ENCODE peak calls at places on chromosome 14, in seven cellular contexts. One of them, this sample, is unnamed.

GRCh38 chr14:103533999-103534575 is 5.1 kb downstream of the TRMT61A start:
- DNase-seq in ovary: no peak
- DNase-seq in GM23248: no peak
- DNase-seq in brain microvascular endothelial cell: no peak
- DNase-seq in fibroblast of lung: no peak
- DNase-seq in CD8-positive, alpha-beta T cell: no peak
- DNase-seq in GM06990: no peak
- DNase-seq in this sample: no peak

GRCh38 chr14:50045039-50045711 is 71.2 kb downstream of the VCPKMT start:
- DNase-seq in brain microvascular endothelial cell: peak; percentile 50
- DNase-seq in CD8-positive, alpha-beta T cell: peak; percentile 67
- DNase-seq in fibroblast of lung: peak; percentile 84
- DNase-seq in ovary: no peak
- DNase-seq in GM06990: peak; percentile 67
- DNase-seq in GM23248: peak; percentile 90
- DNase-seq in this sample: no peak

GRCh38 chr14:104788533-104788818 is 7.1 kb downstream of the AKT1 start:
- DNase-seq in brain microvascular endothelial cell: no peak
- DNase-seq in CD8-positive, alpha-beta T cell: no peak
- DNase-seq in GM06990: no peak
- DNase-seq in fibroblast of lung: no peak
- DNase-seq in GM23248: no peak
- DNase-seq in ovary: no peak
- DNase-seq in this sample: no peak

GRCh38 chr14:100018482-100018881 is 46.7 kb upstream of the EVL start:
- DNase-seq in CD8-positive, alpha-beta T cell: no peak
- DNase-seq in ovary: no peak
- DNase-seq in GM23248: no peak
- DNase-seq in brain microvascular endothelial cell: no peak
- DNase-seq in fibroblast of lung: peak; percentile 37
- DNase-seq in GM06990: no peak
- DNase-seq in this sample: no peak

GRCh38 chr14:104203071-104203425 is 64.7 kb downstream of the KIF26A start:
- DNase-seq in brain microvascular endothelial cell: no peak
- DNase-seq in GM06990: no peak
- DNase-seq in fibroblast of lung: no peak
- DNase-seq in GM23248: no peak
- DNase-seq in ovary: no peak
- DNase-seq in CD8-positive, alpha-beta T cell: no peak
- DNase-seq in this sample: no peak

GRCh38 chr14:61620130-61620946 is 75.0 kb upstream of the HIF1A start:
- DNase-seq in ovary: no peak
- DNase-seq in GM23248: peak; percentile 95
- DNase-seq in fibroblast of lung: peak; percentile 96
- DNase-seq in CD8-positive, alpha-beta T cell: no peak
- DNase-seq in brain microvascular endothelial cell: peak; percentile 57
- DNase-seq in GM06990: no peak
- DNase-seq in this sample: no peak

GRCh38 chr14:91223028-91223783 is 21.3 kb downstream of the GPR68 start:
- DNase-seq in brain microvascular endothelial cell: no peak
- DNase-seq in fibroblast of lung: no peak
- DNase-seq in GM23248: no peak
- DNase-seq in ovary: no peak
- DNase-seq in GM06990: no peak
- DNase-seq in CD8-positive, alpha-beta T cell: no peak
- DNase-seq in this sample: no peak

GRCh38 chr14:70281938-70282337 is 77.5 kb downstream of the COX16 start:
- DNase-seq in CD8-positive, alpha-beta T cell: no peak
- DNase-seq in brain microvascular endothelial cell: no peak
- DNase-seq in ovary: no peak
- DNase-seq in GM23248: no peak
- DNase-seq in GM06990: no peak
- DNase-seq in fibroblast of lung: no peak
- DNase-seq in this sample: no peak

GRCh38 chr14:105028251-105028927 is 7.5 kb upstream of the CDCA4 start:
- DNase-seq in GM23248: peak; percentile 54
- DNase-seq in brain microvascular endothelial cell: no peak
- DNase-seq in fibroblast of lung: peak; percentile 60
- DNase-seq in GM06990: no peak
- DNase-seq in CD8-positive, alpha-beta T cell: no peak
- DNase-seq in ovary: no peak
- DNase-seq in this sample: no peak

GRCh38 chr14:99288948-99289347 is 17.0 kb upstream of the BCL11B start:
- DNase-seq in brain microvascular endothelial cell: no peak
- DNase-seq in ovary: no peak
- DNase-seq in fibroblast of lung: no peak
- DNase-seq in GM23248: no peak
- DNase-seq in CD8-positive, alpha-beta T cell: no peak
- DNase-seq in GM06990: no peak
- DNase-seq in this sample: no peak

GRCh38 chr14:65239897-65240296 is 137.6 kb upstream of the MAX start:
- DNase-seq in brain microvascular endothelial cell: no peak
- DNase-seq in GM23248: no peak
- DNase-seq in CD8-positive, alpha-beta T cell: no peak
- DNase-seq in GM06990: no peak
- DNase-seq in ovary: no peak
- DNase-seq in fibroblast of lung: no peak
- DNase-seq in this sample: no peak

GRCh38 chr14:33477752-33478151 is 473.1 kb downstream of the EGLN3 start:
- DNase-seq in brain microvascular endothelial cell: no peak
- DNase-seq in GM23248: no peak
- DNase-seq in CD8-positive, alpha-beta T cell: no peak
- DNase-seq in GM06990: no peak
- DNase-seq in ovary: no peak
- DNase-seq in fibroblast of lung: peak; percentile 37
- DNase-seq in this sample: no peak

GRCh38 chr14:92690171-92691011 is 58.0 kb downstream of the LGMN start:
- DNase-seq in brain microvascular endothelial cell: peak; percentile 53
- DNase-seq in fibroblast of lung: peak; percentile 61
- DNase-seq in CD8-positive, alpha-beta T cell: no peak
- DNase-seq in ovary: no peak
- DNase-seq in GM23248: peak; percentile 74
- DNase-seq in GM06990: no peak
- DNase-seq in this sample: no peak

GRCh38 chr14:92686411-92686762 is 62.0 kb downstream of the LGMN start:
- DNase-seq in brain microvascular endothelial cell: no peak
- DNase-seq in CD8-positive, alpha-beta T cell: no peak
- DNase-seq in ovary: no peak
- DNase-seq in fibroblast of lung: no peak
- DNase-seq in GM23248: no peak
- DNase-seq in GM06990: no peak
- DNase-seq in this sample: no peak

GRCh38 chr14:92687681-92688433 is 60.6 kb downstream of the LGMN start:
- DNase-seq in GM06990: no peak
- DNase-seq in CD8-positive, alpha-beta T cell: no peak
- DNase-seq in brain microvascular endothelial cell: no peak
- DNase-seq in ovary: peak; percentile 16
- DNase-seq in GM23248: no peak
- DNase-seq in fibroblast of lung: peak; percentile 52
- DNase-seq in this sample: no peak

GRCh38 chr14:92686763-92687427 is 61.5 kb downstream of the LGMN start:
- DNase-seq in GM06990: peak; percentile 63
- DNase-seq in ovary: peak; percentile 68
- DNase-seq in CD8-positive, alpha-beta T cell: peak; percentile 40
- DNase-seq in fibroblast of lung: peak; percentile 59
- DNase-seq in brain microvascular endothelial cell: peak; percentile 51
- DNase-seq in GM23248: peak; percentile 83
- DNase-seq in this sample: no peak

DNA sequence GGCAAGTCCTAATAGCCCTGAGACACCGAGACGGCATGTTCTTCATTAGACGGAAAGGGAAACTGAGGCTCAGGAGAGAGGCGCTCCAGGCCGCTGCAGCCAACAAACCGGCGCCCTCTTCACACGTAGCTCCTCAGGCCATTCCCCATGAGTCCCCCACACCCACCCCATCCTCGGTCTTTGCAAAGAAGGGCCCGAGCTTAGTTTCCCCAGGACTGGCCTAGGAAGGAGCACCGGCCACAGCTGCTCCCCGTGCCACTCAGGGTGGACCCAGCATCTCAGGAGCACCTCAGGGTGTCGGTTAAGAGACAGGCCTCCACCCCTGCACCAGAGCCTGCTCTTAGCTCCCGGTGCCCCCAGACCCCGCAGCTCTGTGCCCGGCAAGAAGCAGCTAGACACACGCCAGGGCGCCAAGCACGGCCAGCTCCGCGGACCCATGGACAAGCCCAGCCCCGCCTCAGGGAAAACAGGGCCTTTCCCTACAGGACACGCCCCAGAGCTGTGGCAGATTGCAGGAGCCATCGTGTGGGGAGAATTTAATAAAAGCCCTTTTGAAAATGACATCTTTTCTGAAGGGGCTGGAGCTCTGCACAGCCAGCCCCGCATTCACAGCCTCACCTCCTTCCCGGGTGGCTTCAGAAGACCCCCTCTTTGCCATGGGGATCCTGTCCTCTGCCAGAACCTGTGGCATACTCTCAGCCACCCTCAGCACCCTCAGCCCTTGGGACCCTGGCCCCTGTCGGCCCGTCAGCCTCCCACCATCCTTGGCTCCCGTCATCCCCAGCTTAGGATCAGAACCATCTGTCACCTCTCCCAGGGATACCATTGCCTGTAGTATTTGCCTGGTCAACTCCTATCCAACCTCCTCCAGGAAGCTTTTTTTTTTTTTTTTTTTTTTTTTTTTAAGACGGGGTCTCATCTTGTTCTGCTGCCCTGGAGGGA is 59.7 kb downstream of the LGMN start:
- DNase-seq in GM06990: no peak
- DNase-seq in fibroblast of lung: no peak
- DNase-seq in brain microvascular endothelial cell: no peak
- DNase-seq in GM23248: no peak
- DNase-seq in ovary: no peak
- DNase-seq in CD8-positive, alpha-beta T cell: no peak
- DNase-seq in this sample: no peak
- H3K4me3 ChIP-seq in GM06990: no peak overlapping the region
- H3K4me3 ChIP-seq in fibroblast of lung: no peak overlapping the region
- H3K4me3 ChIP-seq in brain microvascular endothelial cell: no peak overlapping the region
- H3K4me3 ChIP-seq in GM23248: no peak overlapping the region
- H3K4me3 ChIP-seq in ovary: no peak overlapping the region
- H3K4me3 ChIP-seq in CD8-positive, alpha-beta T cell: no peak overlapping the region
- H3K4me3 ChIP-seq in this sample: no peak overlapping the region

GRCh38 chr14:93329965-93330608 is 2.7 kb downstream of the BTBD7 start:
- DNase-seq in GM23248: no peak
- DNase-seq in GM06990: no peak
- DNase-seq in fibroblast of lung: no peak
- DNase-seq in ovary: no peak
- DNase-seq in brain microvascular endothelial cell: no peak
- DNase-seq in CD8-positive, alpha-beta T cell: no peak
- DNase-seq in this sample: peak; percentile 56

GRCh38 chr14:93328546-93328945 is 4.3 kb downstream of the BTBD7 start:
- DNase-seq in ovary: no peak
- DNase-seq in GM23248: no peak
- DNase-seq in CD8-positive, alpha-beta T cell: no peak
- DNase-seq in GM06990: no peak
- DNase-seq in fibroblast of lung: no peak
- DNase-seq in brain microvascular endothelial cell: no peak
- DNase-seq in this sample: no peak

GRCh38 chr14:93331375-93332031 is 1.3 kb downstream of the BTBD7 start:
- DNase-seq in CD8-positive, alpha-beta T cell: no peak
- DNase-seq in brain microvascular endothelial cell: no peak
- DNase-seq in fibroblast of lung: no peak
- DNase-seq in ovary: no peak
- DNase-seq in GM23248: peak; percentile 26
- DNase-seq in GM06990: no peak
- DNase-seq in this sample: no peak

GRCh38 chr14:93332032-93332852 is 594 bp downstream of the BTBD7 start:
- DNase-seq in brain microvascular endothelial cell: no peak
- DNase-seq in fibroblast of lung: peak; percentile 63
- DNase-seq in GM06990: peak; percentile 73
- DNase-seq in GM23248: peak; percentile 72
- DNase-seq in ovary: no peak
- DNase-seq in CD8-positive, alpha-beta T cell: peak; percentile 9
- DNase-seq in this sample: no peak

GRCh38 chr14:93330609-93331000 is 2.2 kb downstream of the BTBD7 start:
- DNase-seq in CD8-positive, alpha-beta T cell: no peak
- DNase-seq in ovary: no peak
- DNase-seq in fibroblast of lung: no peak
- DNase-seq in brain microvascular endothelial cell: no peak
- DNase-seq in GM06990: no peak
- DNase-seq in GM23248: no peak
- DNase-seq in this sample: no peak
- H3K36me3 ChIP-seq in CD8-positive, alpha-beta T cell: no peaks in the 10 kb centered on the region
- H3K36me3 ChIP-seq in ovary: no peaks in the 10 kb centered on the region
- H3K36me3 ChIP-seq in fibroblast of lung: no peaks in the 10 kb centered on the region
- H3K36me3 ChIP-seq in brain microvascular endothelial cell: no peaks in the 10 kb centered on the region
- H3K36me3 ChIP-seq in GM06990: no peaks in the 10 kb centered on the region
- H3K36me3 ChIP-seq in GM23248: no peaks in the 10 kb centered on the region
- H3K36me3 ChIP-seq in this sample: no peaks in the 10 kb centered on the region

DNA sequence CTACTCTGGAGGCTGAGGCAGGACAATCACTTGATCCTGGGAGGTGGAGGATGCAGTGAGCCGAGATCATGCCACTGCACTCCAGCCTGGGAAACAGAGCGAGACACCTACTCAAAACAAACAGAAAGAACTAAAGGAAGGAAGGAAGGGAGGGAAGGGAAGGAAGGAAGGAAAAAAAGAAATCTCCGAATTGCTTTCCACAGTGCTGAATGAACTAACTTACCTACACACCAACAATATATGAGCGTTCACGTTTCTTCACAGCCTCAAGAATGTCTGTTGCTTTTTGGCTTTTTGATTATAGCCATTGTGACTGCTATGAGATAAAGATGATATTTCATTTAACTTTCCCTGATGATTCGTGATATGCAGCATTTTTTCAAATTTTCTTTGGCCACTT is 1343.7 kb downstream of the LRFN5 start:
- DNase-seq in CD8-positive, alpha-beta T cell: no peak
- DNase-seq in GM23248: no peak
- DNase-seq in fibroblast of lung: no peak
- DNase-seq in brain microvascular endothelial cell: no peak
- DNase-seq in GM06990: no peak
- DNase-seq in ovary: no peak
- DNase-seq in this sample: no peak
- H3K27me3 ChIP-seq in CD8-positive, alpha-beta T cell: no peaks in the 10 kb centered on the region
- H3K27me3 ChIP-seq in GM23248: no peaks in the 10 kb centered on the region
- H3K27me3 ChIP-seq in fibroblast of lung: no peaks in the 10 kb centered on the region
- H3K27me3 ChIP-seq in brain microvascular endothelial cell: no peaks in the 10 kb centered on the region
- H3K27me3 ChIP-seq in GM06990: no peaks in the 10 kb centered on the region
- H3K27me3 ChIP-seq in ovary: no peaks in the 10 kb centered on the region
- H3K27me3 ChIP-seq in this sample: no peaks in the 10 kb centered on the region

GRCh38 chr14:89384023-89384422 is 33.0 kb downstream of the FOXN3 start:
- DNase-seq in ovary: no peak
- DNase-seq in GM23248: no peak
- DNase-seq in brain microvascular endothelial cell: no peak
- DNase-seq in CD8-positive, alpha-beta T cell: no peak
- DNase-seq in GM06990: peak; percentile 82
- DNase-seq in fibroblast of lung: no peak
- DNase-seq in this sample: no peak

GRCh38 chr14:89384636-89385035 is 32.4 kb downstream of the FOXN3 start:
- DNase-seq in ovary: no peak
- DNase-seq in GM06990: no peak
- DNase-seq in brain microvascular endothelial cell: no peak
- DNase-seq in GM23248: no peak
- DNase-seq in fibroblast of lung: no peak
- DNase-seq in CD8-positive, alpha-beta T cell: no peak
- DNase-seq in this sample: no peak

GRCh38 chr14:89386214-89386886 is 30.7 kb downstream of the FOXN3 start:
- DNase-seq in CD8-positive, alpha-beta T cell: no peak
- DNase-seq in GM06990: peak; percentile 57
- DNase-seq in fibroblast of lung: peak; percentile 67
- DNase-seq in ovary: peak; percentile 31
- DNase-seq in brain microvascular endothelial cell: peak; percentile 41
- DNase-seq in GM23248: peak; percentile 74
- DNase-seq in this sample: peak; percentile 21

GRCh38 chr14:89382487-89383170 is 34.4 kb downstream of the FOXN3 start:
- DNase-seq in GM23248: no peak
- DNase-seq in CD8-positive, alpha-beta T cell: no peak
- DNase-seq in GM06990: no peak
- DNase-seq in fibroblast of lung: no peak
- DNase-seq in ovary: no peak
- DNase-seq in brain microvascular endothelial cell: no peak
- DNase-seq in this sample: no peak

GRCh38 chr14:89383171-89383845 is 33.7 kb downstream of the FOXN3 start:
- DNase-seq in GM06990: no peak
- DNase-seq in brain microvascular endothelial cell: no peak
- DNase-seq in CD8-positive, alpha-beta T cell: no peak
- DNase-seq in ovary: no peak
- DNase-seq in GM23248: no peak
- DNase-seq in fibroblast of lung: no peak
- DNase-seq in this sample: no peak
- H3K4me3 ChIP-seq in GM06990: no peak overlapping the region
- H3K4me3 ChIP-seq in brain microvascular endothelial cell: no peak overlapping the region
- H3K4me3 ChIP-seq in CD8-positive, alpha-beta T cell: no peak overlapping the region
- H3K4me3 ChIP-seq in ovary: no peak overlapping the region
- H3K4me3 ChIP-seq in GM23248: no peak overlapping the region
- H3K4me3 ChIP-seq in fibroblast of lung: no peak overlapping the region
- H3K4me3 ChIP-seq in this sample: no peak overlapping the region

This sample was measured in kidney epithelial cell.